ENCODE peak calls at places on chromosome 16, in four cellular contexts. F, S, O and C are unnamed samples.

GRCh38 chr16:30112197-30113030 is 923 bp downstream of the GDPD3 start:
- DNase-seq in S (no peak), O (peak; percentile 69), F (peak; percentile 75), C (peak; percentile 79)

GRCh38 chr16:85839681-85840240 is 40.3 kb downstream of the COX4I1 start:
- DNase-seq in F (no peak), O (no peak), S (no peak), C (no peak)

GRCh38 chr16:9092963-9093477 is 1.6 kb downstream of the HAPSTR1 start:
- DNase-seq in O (no peak), S (no peak), F (no peak), C (no peak)

GRCh38 chr16:5502467-5502869 is 404.9 kb upstream of the EEF2KMT start:
- DNase-seq in F (no peak), S (no peak), O (no peak), C (no peak)

GRCh38 chr16:21336231-21336630 is 58.1 kb upstream of the CRYM start:
- DNase-seq in S (no peak), F (no peak), O (peak; percentile 45), C (no peak)

GRCh38 chr16:47916266-47916665 is 239.5 kb downstream of the ABCC12 start:
- DNase-seq in O (no peak), S (no peak), F (no peak), C (no peak)

GRCh38 chr16:87948119-87948545 is 3.1 kb upstream of the BANP start:
- DNase-seq in F (no peak), S (no peak), O (no peak), C (no peak)

GRCh38 chr16:27698266-27698665 is 148.3 kb downstream of the KATNIP start:
- DNase-seq in O (no peak), S (no peak), F (no peak), C (no peak)

GRCh38 chr16:27334874-27335273 is 21.1 kb downstream of the IL4R start:
- DNase-seq in S (peak; percentile 27), F (no peak), O (peak; percentile 56), C (no peak)

GRCh38 chr16:73183678-73184092 is 135.8 kb upstream of the ZFHX3 start:
- DNase-seq in O (peak; percentile 33), S (no peak), F (peak; percentile 84), C (no peak)
- TF ChIP-seq CTCF in O (no peak), S (no peak), F (peak; percentile 40), C (no peak)

GRCh38 chr16:68848786-68849185 is 5.5 kb downstream of the TANGO6 start:
- DNase-seq in O (no peak), F (no peak), S (no peak), C (no peak)

GRCh38 chr16:68839831-68840230 is 3.5 kb upstream of the TANGO6 start:
- DNase-seq in S (no peak), F (no peak), O (no peak), C (no peak)

GRCh38 chr16:68844211-68844564 is 857 bp downstream of the TANGO6 start:
- DNase-seq in O (no peak), S (no peak), F (no peak), C (peak; percentile 28)

DNA sequence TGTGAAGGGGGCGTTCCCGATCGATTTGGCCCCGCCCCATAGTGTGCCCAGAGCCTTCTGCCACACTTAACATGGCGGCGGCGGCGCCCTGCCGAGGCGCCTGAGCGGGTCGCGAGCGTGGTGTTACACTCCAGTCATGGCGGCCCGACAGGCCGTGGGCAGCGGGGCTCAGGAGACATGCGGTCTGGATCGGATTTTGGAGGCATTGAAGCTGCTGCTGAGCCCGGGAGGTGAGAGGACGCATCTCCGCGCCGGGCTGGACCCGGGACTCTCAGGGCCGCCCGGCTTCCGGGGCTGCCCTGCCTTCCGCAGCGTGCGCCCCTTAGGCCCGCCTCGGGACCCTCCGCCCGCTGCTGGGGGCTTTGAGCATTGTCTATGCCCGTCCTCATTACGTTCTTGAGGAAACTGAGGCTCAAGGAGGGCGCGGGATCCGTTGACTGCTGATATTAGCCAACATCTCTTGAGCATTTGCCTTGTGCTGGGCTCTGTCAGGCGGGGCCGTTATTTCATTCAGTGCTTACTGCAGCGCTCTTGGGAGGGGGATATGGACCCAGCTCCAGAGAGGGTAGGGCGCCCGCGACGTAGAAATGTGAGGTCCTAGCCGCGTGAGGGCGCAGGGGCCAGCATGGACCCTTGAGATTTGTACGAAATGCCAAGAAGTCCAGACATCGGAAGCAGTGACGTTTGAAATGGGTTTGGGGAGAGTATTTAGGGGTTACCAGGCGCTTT is at the start of gene TANGO6:
- DNase-seq in F (peak; percentile 83), S (no peak), O (peak; percentile 68), C (peak; percentile 79)
- TF ChIP-seq CTCF in F (peak; percentile 36), S (peak; percentile 49), O (peak; percentile 16), C (no peak)

DNA sequence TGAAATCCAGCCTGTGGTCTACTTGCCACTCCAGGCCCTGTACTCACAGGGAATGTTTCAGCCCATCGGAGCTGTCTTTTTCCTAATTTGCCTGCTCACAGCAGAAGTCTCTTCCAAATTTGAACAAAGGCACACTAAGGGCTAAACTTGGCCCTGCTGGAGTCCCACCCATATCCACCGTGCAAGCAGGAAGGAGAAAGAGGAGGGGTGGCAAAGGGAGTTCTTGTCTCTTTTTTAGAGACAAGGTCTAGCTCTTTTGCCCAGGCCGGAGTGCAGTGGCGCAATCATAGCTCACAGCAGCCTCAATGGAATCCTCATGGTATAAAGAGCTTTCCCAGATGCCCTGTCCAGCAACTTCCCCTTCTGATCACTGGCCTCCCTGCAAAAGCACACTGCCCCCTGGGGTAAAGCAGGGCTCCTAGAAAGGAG is 2.7 kb upstream of the PRM1 start:
- DNase-seq in F (peak; percentile 67), S (no peak), O (peak; percentile 16), C (no peak)
- TF ChIP-seq CTCF in F (peak; percentile 33), S (peak; percentile 22), O (peak; percentile 6), C (no peak)

GRCh38 chr16:56956756-56957155 is 5.0 kb upstream of the CETP start:
- DNase-seq in O (no peak), F (no peak), S (no peak), C (no peak)
- TF ChIP-seq CTCF in O (no peak), F (no peak), S (no peak), C (no peak)

GRCh38 chr16:6684076-6684673 is 648.5 kb upstream of the RBFOX1 start:
- DNase-seq in S (no peak), O (peak; percentile 1), F (no peak), C (no peak)
- TF ChIP-seq CTCF in S (no peak), O (peak; percentile 23), F (no peak), C (peak; percentile 44)

GRCh38 chr16:15879255-15879804 is 9.1 kb downstream of the CEP20 start:
- DNase-seq in O (peak; percentile 95), F (peak; percentile 82), S (peak; percentile 78), C (peak; percentile 89)
- TF ChIP-seq CTCF in O (no peak), F (no peak), S (no peak), C (no peak)

DNA sequence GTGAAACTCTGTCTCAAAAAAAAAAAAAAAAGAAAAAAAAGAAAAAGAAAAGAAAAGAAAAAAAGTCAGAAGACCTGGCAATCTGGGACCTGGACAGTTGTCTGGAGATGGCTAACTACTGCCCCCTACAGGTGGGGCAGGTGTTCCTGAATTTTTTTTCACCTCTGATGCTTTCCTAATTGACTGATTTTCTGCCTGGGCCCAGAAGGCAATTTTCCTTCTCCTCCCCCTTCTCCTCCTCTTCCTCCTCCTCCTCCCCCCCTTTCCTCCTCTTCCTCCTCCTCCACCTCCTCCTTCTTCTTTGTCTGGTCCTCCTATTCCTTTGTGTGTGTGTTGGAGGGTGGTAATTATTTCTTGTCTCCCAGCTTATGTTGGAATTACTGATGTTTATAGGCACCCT is 26.7 kb downstream of the IRX5 start:
- DNase-seq in O (peak; percentile 47), S (no peak), F (peak; percentile 29), C (peak; percentile 68)
- TF ChIP-seq CTCF in O (peak; percentile 53), S (peak; percentile 34), F (peak; percentile 38), C (peak; percentile 42)

GRCh38 chr16:28924399-28924761 is 658 bp downstream of the RABEP2 start:
- DNase-seq in F (no peak), S (no peak), O (no peak), C (no peak)
- TF ChIP-seq CTCF in F (no peak), S (no peak), O (no peak), C (no peak)

DNA sequence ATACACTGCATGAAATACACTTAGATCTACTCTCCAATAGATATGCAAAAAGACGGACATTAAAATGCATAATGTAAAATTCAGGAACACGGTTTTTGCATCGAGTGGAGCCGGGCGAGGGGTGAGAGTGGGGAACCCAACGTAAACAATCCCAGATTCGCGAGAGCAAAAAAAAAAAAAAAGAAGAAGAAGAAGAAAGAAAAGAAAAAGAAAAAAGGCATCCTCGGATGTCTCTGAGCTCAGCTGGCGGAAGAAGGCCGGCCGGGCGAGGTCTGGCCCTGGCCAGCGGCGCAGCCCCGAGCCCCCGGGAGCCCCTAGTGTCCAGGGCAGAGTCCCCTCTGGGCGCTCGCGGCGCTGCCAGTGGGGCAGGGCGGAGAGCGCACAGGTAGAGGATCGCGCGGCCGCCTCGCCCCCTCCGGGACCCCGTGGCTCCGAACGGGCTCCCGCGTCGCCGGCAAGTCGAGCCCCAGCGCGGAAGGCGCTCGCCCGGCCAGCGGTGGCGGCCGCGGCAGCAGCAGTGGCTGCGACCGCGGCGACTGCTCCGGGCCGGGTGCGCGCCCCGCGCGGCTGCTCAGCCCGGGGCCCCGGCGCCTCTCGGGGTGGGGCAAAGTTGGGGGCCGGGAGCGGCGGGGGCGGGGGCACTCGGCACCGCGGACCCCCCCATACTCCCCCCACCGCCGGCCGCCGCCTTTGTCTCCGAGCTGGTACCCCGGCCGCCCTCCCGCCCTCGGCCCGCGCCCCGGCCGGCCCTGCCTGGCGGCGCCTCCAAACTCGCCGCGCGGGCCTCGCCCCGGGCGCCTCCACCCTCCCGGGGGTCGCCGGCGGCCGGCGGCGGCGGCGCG is 9.7 kb upstream of the ZFHX3 start:
- DNase-seq in S (no peak), F (peak; percentile 58), O (no peak), C (no peak)
- TF ChIP-seq CTCF in S (peak; percentile 35), F (peak; percentile 30), O (no peak), C (peak; percentile 9)